ENCODE peak calls at places on chromosome 2, in eight cellular contexts. N is heart right ventricle, C is upper lobe of right lung, B is endothelial cell, M is brain microvascular endothelial cell, O is sigmoid colon, A is esophagus muscularis mucosa, F is NCI-H226. Z is an unnamed sample.

GRCh38 chr2:52613064-52613463 is 1154.5 kb upstream of the CHAC2 start:
- DNase-seq in N (no peak), C (no peak), B (peak), M (no peak), O (no peak), A (no peak), F (no peak), Z (no peak)

GRCh38 chr2:57434429-57434828 is 612.2 kb upstream of the VRK2 start:
- DNase-seq in N (no peak), C (no peak), B (no peak), M (no peak), O (no peak), A (no peak), F (no peak), Z (no peak)

GRCh38 chr2:74511104-74511989 is 2.9 kb upstream of the TLX2 start:
- DNase-seq in N (no peak), C (no peak), B (no peak), M (no peak), O (no peak), A (no peak), F (no peak), Z (no peak)

GRCh38 chr2:178275600-178275999 is 81.3 kb downstream of the OSBPL6 start:
- DNase-seq in N (no peak), C (no peak), B (no peak), M (no peak), O (no peak), A (no peak), F (no peak), Z (no peak)

GRCh38 chr2:239587836-239588235 is 187.0 kb upstream of the HDAC4 start:
- DNase-seq in N (no peak), C (no peak), B (no peak), M (no peak), O (peak), A (no peak), F (no peak), Z (no peak)

GRCh38 chr2:88638743-88639142 is 11.5 kb upstream of the EIF2AK3 start:
- DNase-seq in N (no peak), C (no peak), B (no peak), M (no peak), O (no peak), A (no peak), F (peak), Z (peak)

GRCh38 chr2:78147466-78147865 is 625.3 kb upstream of the LRRTM4 start:
- DNase-seq in N (no peak), C (no peak), B (no peak), M (no peak), O (no peak), A (no peak), F (no peak), Z (no peak)

GRCh38 chr2:25358249-25358815 is 16.6 kb upstream of the DNMT3A start:
- DNase-seq in N (no peak), C (no peak), B (no peak), M (no peak), O (no peak), A (no peak), F (no peak), Z (no peak)

GRCh38 chr2:164314148-164314547 is 307.1 kb downstream of the GRB14 start:
- DNase-seq in N (no peak), C (no peak), B (no peak), M (peak), O (no peak), A (no peak), F (no peak), Z (peak)

GRCh38 chr2:44348385-44348784 is 12.9 kb downstream of the PREPL start:
- DNase-seq in N (no peak), C (no peak), B (no peak), M (peak), O (no peak), A (no peak), F (no peak), Z (peak)

GRCh38 chr2:62054029-62054791 is 141.7 kb upstream of the B3GNT2 start:
- DNase-seq in N (no peak), C (no peak), B (no peak), M (no peak), O (no peak), A (no peak), F (no peak), Z (no peak)

GRCh38 chr2:240374085-240374907 is 61.2 kb upstream of the GPC1 start:
- DNase-seq in N (peak), C (peak), B (no peak), M (peak), O (peak), A (no peak), F (peak), Z (peak)

GRCh38 chr2:200812122-200813022 is 662 bp downstream of the BZW1 start:
- DNase-seq in N (peak), C (peak), B (peak), M (no peak), O (peak), A (peak), F (peak), Z (peak)

GRCh38 chr2:105929506-105929905 is 184.8 kb downstream of the NCK2 start:
- DNase-seq in N (no peak), C (no peak), B (no peak), M (no peak), O (no peak), A (no peak), F (peak), Z (no peak)

GRCh38 chr2:69143726-69144360 is 130.9 kb downstream of the ANTXR1 start:
- DNase-seq in N (no peak), C (no peak), B (no peak), M (no peak), O (no peak), A (no peak), F (peak), Z (no peak)

GRCh38 chr2:38237311-38237710 is 139.8 kb downstream of the ATL2 start:
- DNase-seq in N (no peak), C (no peak), B (no peak), M (no peak), O (no peak), A (no peak), F (no peak), Z (no peak)

GRCh38 chr2:240604939-240605716 is 18.6 kb downstream of the CAPN10 start:
- DNase-seq in N (no peak), C (peak), B (no peak), M (no peak), O (peak), A (no peak), F (no peak), Z (no peak)

GRCh38 chr2:23617817-23618216 is 232.8 kb downstream of the KLHL29 start:
- DNase-seq in N (no peak), C (no peak), B (no peak), M (no peak), O (peak), A (no peak), F (no peak), Z (peak)

GRCh38 chr2:119230630-119231185 is 7.1 kb downstream of the STEAP3 start:
- DNase-seq in N (no peak), C (no peak), B (peak), M (peak), O (no peak), A (no peak), F (no peak), Z (peak)

GRCh38 chr2:26732446-26732845 is 31.6 kb upstream of the SLC35F6 start:
- DNase-seq in N (no peak), C (no peak), B (no peak), M (no peak), O (no peak), A (no peak), F (no peak), Z (no peak)

GRCh38 chr2:239778042-239778811 is 246.9 kb downstream of the NDUFA10 start:
- DNase-seq in N (no peak), C (peak), B (no peak), M (no peak), O (peak), A (no peak), F (no peak), Z (no peak)

GRCh38 chr2:128439231-128440086 is 120.8 kb upstream of the HS6ST1 start:
- DNase-seq in N (no peak), C (peak), B (peak), M (no peak), O (peak), A (peak), F (no peak), Z (no peak)

GRCh38 chr2:121210691-121211090 is 74.3 kb downstream of the TFCP2L1 start:
- DNase-seq in N (peak), C (peak), B (no peak), M (no peak), O (no peak), A (no peak), F (peak), Z (no peak)

GRCh38 chr2:142966281-142966680 is 88.8 kb downstream of the KYNU start:
- DNase-seq in N (no peak), C (no peak), B (no peak), M (no peak), O (no peak), A (no peak), F (no peak), Z (peak)

GRCh38 chr2:134463726-134464076 is 209.8 kb downstream of the MGAT5 start:
- DNase-seq in N (no peak), C (no peak), B (no peak), M (no peak), O (no peak), A (no peak), F (no peak), Z (no peak)

GRCh38 chr2:222257645-222258044 is 41.2 kb downstream of the PAX3 start:
- DNase-seq in N (no peak), C (no peak), B (no peak), M (no peak), O (no peak), A (no peak), F (no peak), Z (no peak)

GRCh38 chr2:49753344-49753930 is 599.1 kb upstream of the FSHR start:
- DNase-seq in N (no peak), C (no peak), B (no peak), M (no peak), O (no peak), A (no peak), F (no peak), Z (no peak)

GRCh38 chr2:44859337-44859736 is 82.2 kb upstream of the SIX3 start:
- DNase-seq in N (no peak), C (no peak), B (no peak), M (no peak), O (no peak), A (peak), F (no peak), Z (no peak)